ENCODE peak calls at places on chromosomes 2 and 18, in seven cellular contexts. H, W, Z, G, P, V and B are unnamed samples.
A peak's percentile ranks its signal among the peaks of the same experiment; 100 is the strongest.

GRCh38 chr18:55152801-55153200 is 193.5 kb upstream of the CCDC68 start:
- DNase-seq in V (no peak), P (no peak), H (no peak), Z (no peak), W (no peak), G (no peak), B (no peak)

GRCh38 chr2:222440670-222441422 is 16.5 kb downstream of the SGPP2 start:
- DNase-seq in P (peak; percentile 18), W (peak; percentile 89), Z (no peak), V (no peak), G (no peak), H (no peak), B (no peak)

GRCh38 chr2:172021074-172021931 is 21.6 kb downstream of the METAP1D start:
- DNase-seq in V (no peak), Z (no peak), P (peak; percentile 30), G (no peak), W (no peak), H (no peak), B (no peak)

GRCh38 chr18:41145526-41145925 is 809.5 kb upstream of the PIK3C3 start:
- DNase-seq in H (no peak), Z (no peak), G (no peak), V (no peak), P (no peak), W (no peak), B (no peak)

GRCh38 chr2:28821295-28821958 is 10.8 kb downstream of the SPDYA start:
- DNase-seq in Z (no peak), H (peak; percentile 56), V (no peak), W (peak; percentile 76), G (no peak), P (peak; percentile 88), B (no peak)

GRCh38 chr2:237474511-237474911 is 12.5 kb upstream of the MLPH start:
- DNase-seq in V (no peak), P (no peak), Z (no peak), G (no peak), W (peak; percentile 55), H (no peak), B (no peak)

GRCh38 chr2:236163483-236164200 is 4.5 kb downstream of the GBX2 start:
- DNase-seq in G (peak; percentile 68), V (no peak), W (no peak), Z (no peak), H (no peak), P (no peak), B (no peak)

GRCh38 chr2:83594841-83595720 is 864.0 kb downstream of the SUCLG1 start:
- DNase-seq in Z (no peak), P (no peak), V (no peak), W (no peak), H (no peak), G (no peak), B (no peak)

GRCh38 chr2:239905306-239905705 is 119.8 kb downstream of the NDUFA10 start:
- DNase-seq in V (no peak), W (no peak), P (no peak), Z (peak; percentile 58), G (no peak), H (no peak), B (no peak)

GRCh38 chr2:72886505-72887031 is 640 bp upstream of the SPR start:
- DNase-seq in Z (no peak), W (no peak), P (no peak), V (no peak), G (no peak), H (no peak), B (no peak)

GRCh38 chr2:197931661-197932312 is 127.4 kb downstream of the PLCL1 start:
- DNase-seq in W (no peak), P (no peak), H (no peak), V (no peak), Z (no peak), G (no peak), B (no peak)

GRCh38 chr18:63317556-63317946 is 2.0 kb downstream of the BCL2 start:
- DNase-seq in G (no peak), V (no peak), W (no peak), H (no peak), Z (no peak), P (no peak), B (no peak)

GRCh38 chr2:231029563-231029962 is 7.8 kb upstream of the C2orf72 start:
- DNase-seq in P (no peak), H (no peak), Z (no peak), W (no peak), V (no peak), G (no peak), B (no peak)

GRCh38 chr18:80188643-80189010 is 58.7 kb downstream of the PARD6G start:
- DNase-seq in H (no peak), P (no peak), W (no peak), G (no peak), V (no peak), Z (no peak), B (no peak)

GRCh38 chr18:73316513-73316912 is 448.7 kb upstream of the NETO1 start:
- DNase-seq in Z (no peak), H (no peak), P (no peak), W (no peak), V (no peak), G (no peak), B (no peak)

GRCh38 chr2:11056614-11057013 is 98.7 kb upstream of the SLC66A3 start:
- DNase-seq in P (no peak), Z (no peak), H (no peak), V (no peak), W (no peak), G (no peak), B (no peak)

GRCh38 chr2:131394147-131394931 is 30.4 kb upstream of the RAB6D start:
- DNase-seq in P (no peak), W (no peak), V (no peak), H (peak; percentile 66), Z (no peak), G (no peak), B (no peak)

GRCh38 chr2:219969508-219969907 is 342.1 kb downstream of the SLC4A3 start:
- DNase-seq in H (no peak), Z (no peak), V (no peak), P (peak; percentile 35), W (no peak), G (no peak), B (no peak)

GRCh38 chr18:9210996-9211395 is 74.4 kb downstream of the ANKRD12 start:
- DNase-seq in Z (no peak), H (no peak), P (no peak), V (no peak), W (no peak), G (no peak), B (no peak)

GRCh38 chr2:23651187-23651983 is 266.4 kb downstream of the KLHL29 start:
- DNase-seq in P (peak; percentile 22), H (no peak), Z (no peak), G (no peak), W (no peak), V (no peak), B (no peak)

GRCh38 chr18:74196220-74197119 is 48.1 kb downstream of the TIMM21 start:
- DNase-seq in P (peak; percentile 65), H (peak; percentile 39), W (peak; percentile 77), G (no peak), Z (no peak), V (no peak), B (no peak)

GRCh38 chr2:128530025-128530573 is 211.4 kb upstream of the HS6ST1 start:
- DNase-seq in V (no peak), G (no peak), H (no peak), Z (no peak), W (no peak), P (no peak), B (no peak)

GRCh38 chr2:5690231-5690630 is 2.0 kb upstream of the SOX11 start:
- DNase-seq in G (no peak), H (no peak), Z (no peak), P (no peak), V (no peak), W (no peak), B (no peak)

GRCh38 chr2:5690718-5691658 is 1.2 kb upstream of the SOX11 start:
- DNase-seq in W (no peak), V (no peak), H (no peak), G (no peak), P (no peak), Z (no peak), B (no peak)

GRCh38 chr2:5693288-5694015 is 1.3 kb downstream of the SOX11 start:
- DNase-seq in P (peak; percentile 16), W (no peak), G (peak; percentile 73), H (no peak), V (no peak), Z (no peak), B (no peak)

GRCh38 chr2:5692561-5693287 is 540 bp downstream of the SOX11 start:
- DNase-seq in G (peak; percentile 69), W (no peak), Z (no peak), V (no peak), P (peak; percentile 10), H (no peak), B (no peak)

GRCh38 chr2:5691659-5692529 is at the start of gene SOX11:
- DNase-seq in H (peak; percentile 39), P (no peak), Z (no peak), W (no peak), G (peak; percentile 69), V (no peak), B (no peak)
- TF ChIP-seq POLR2A in H (no peak), P (no peak), Z (no peak), W (no peak), G (no peak), V (no peak), B (no peak)

GRCh38 chr2:112276954-112277353 is 1.6 kb downstream of the ZC3H6 start:
- DNase-seq in V (no peak), P (no peak), H (no peak), Z (no peak), W (no peak), G (no peak), B (no peak)
- H3K4me3 ChIP-seq in V (peak overlapping the region; percentile 99), P (peak overlapping the region; percentile 87), H (peak overlapping the region; percentile 91), Z (no peak overlapping the region), W (no peak overlapping the region), G (peak overlapping the region; percentile 65), B (no peak overlapping the region)

GRCh38 chr2:162312853-162313252 is 5.6 kb downstream of the IFIH1 start:
- DNase-seq in Z (no peak), H (no peak), V (no peak), P (no peak), W (no peak), G (no peak), B (no peak)

GRCh38 chr2:162316590-162316989 is 1.9 kb downstream of the IFIH1 start:
- DNase-seq in V (no peak), Z (no peak), G (no peak), P (no peak), W (no peak), H (no peak), B (no peak)

GRCh38 chr2:162317910-162318279 is 589 bp downstream of the IFIH1 start:
- DNase-seq in V (no peak), P (peak; percentile 12), W (peak; percentile 62), G (peak; percentile 83), H (peak; percentile 47), Z (no peak), B (peak; percentile 22)

GRCh38 chr2:162317058-162317742 is 1.3 kb downstream of the IFIH1 start:
- DNase-seq in P (no peak), H (no peak), G (no peak), W (no peak), V (no peak), Z (no peak), B (no peak)

GRCh38 chr2:162318280-162319222 is at the start of gene IFIH1:
- DNase-seq in W (peak; percentile 95), H (peak; percentile 91), G (peak; percentile 91), V (peak; percentile 58), P (peak; percentile 78), Z (no peak), B (peak; percentile 94)
- TF ChIP-seq POLR2A in W (peak; percentile 70), H (peak; percentile 67), G (no peak), V (peak; percentile 54), P (no peak), Z (no peak), B (no peak)

GRCh38 chr2:88329815-88330603 is 122.5 kb downstream of the FOXI3 start:
- DNase-seq in V (no peak), H (no peak), P (peak; percentile 26), Z (no peak), W (no peak), G (no peak), B (no peak)
- H3K4me3 ChIP-seq in V (no peak overlapping the region), H (no peak overlapping the region), P (no peak overlapping the region), Z (no peak overlapping the region), W (no peak overlapping the region), G (no peak overlapping the region), B (no peak overlapping the region)